ENCODE peak calls at places on chromosome 5, in six cellular contexts. One of them, this sample, is unnamed.

GRCh38 chr5:138725153-138725884 is 27.9 kb upstream of the CTNNA1 start:
- DNase-seq in RPMI8226: peak; percentile 45
- DNase-seq in AG20443: peak; percentile 17
- DNase-seq in naive thymus-derived CD8-positive, alpha-beta T cell: no peak
- DNase-seq in stimulated activated CD4-positive, alpha-beta T cell treated with anti-CD3 and anti-CD28 coated beads, Interleukin-12 subunit alpha, Interleukin-12 subunit beta, amount 100 ng/mL, for 4 hours: no peak
- DNase-seq in HEK293T: peak; percentile 49
- DNase-seq in this sample: no peak

GRCh38 chr5:132815454-132815853 is 2.4 kb downstream of the SOWAHA start:
- DNase-seq in RPMI8226: no peak
- DNase-seq in AG20443: peak; percentile 56
- DNase-seq in naive thymus-derived CD8-positive, alpha-beta T cell: no peak
- DNase-seq in stimulated activated CD4-positive, alpha-beta T cell treated with anti-CD3 and anti-CD28 coated beads, Interleukin-12 subunit alpha, Interleukin-12 subunit beta, amount 100 ng/mL, for 4 hours: no peak
- DNase-seq in HEK293T: no peak
- DNase-seq in this sample: no peak

GRCh38 chr5:154179846-154180710 is 10.5 kb upstream of the GALNT10 start:
- DNase-seq in RPMI8226: peak; percentile 69
- DNase-seq in AG20443: peak; percentile 75
- DNase-seq in naive thymus-derived CD8-positive, alpha-beta T cell: peak; percentile 54
- DNase-seq in stimulated activated CD4-positive, alpha-beta T cell treated with anti-CD3 and anti-CD28 coated beads, Interleukin-12 subunit alpha, Interleukin-12 subunit beta, amount 100 ng/mL, for 4 hours: no peak
- DNase-seq in HEK293T: peak; percentile 71
- DNase-seq in this sample: peak; percentile 9

GRCh38 chr5:55344392-55344992 is 36.7 kb downstream of the MTREX start:
- DNase-seq in RPMI8226: peak; percentile 67
- DNase-seq in AG20443: peak; percentile 57
- DNase-seq in naive thymus-derived CD8-positive, alpha-beta T cell: peak; percentile 58
- DNase-seq in stimulated activated CD4-positive, alpha-beta T cell treated with anti-CD3 and anti-CD28 coated beads, Interleukin-12 subunit alpha, Interleukin-12 subunit beta, amount 100 ng/mL, for 4 hours: peak; percentile 54
- DNase-seq in HEK293T: peak; percentile 34
- DNase-seq in this sample: peak; percentile 38

GRCh38 chr5:119328753-119329602 is 26.8 kb upstream of the TNFAIP8 start:
- DNase-seq in RPMI8226: peak; percentile 88
- DNase-seq in AG20443: peak; percentile 52
- DNase-seq in naive thymus-derived CD8-positive, alpha-beta T cell: peak; percentile 45
- DNase-seq in stimulated activated CD4-positive, alpha-beta T cell treated with anti-CD3 and anti-CD28 coated beads, Interleukin-12 subunit alpha, Interleukin-12 subunit beta, amount 100 ng/mL, for 4 hours: no peak
- DNase-seq in HEK293T: no peak
- DNase-seq in this sample: peak; percentile 48

GRCh38 chr5:172950176-172950965 is 8.9 kb upstream of the RPL26L1 start:
- DNase-seq in RPMI8226: no peak
- DNase-seq in AG20443: no peak
- DNase-seq in naive thymus-derived CD8-positive, alpha-beta T cell: no peak
- DNase-seq in stimulated activated CD4-positive, alpha-beta T cell treated with anti-CD3 and anti-CD28 coated beads, Interleukin-12 subunit alpha, Interleukin-12 subunit beta, amount 100 ng/mL, for 4 hours: no peak
- DNase-seq in HEK293T: no peak
- DNase-seq in this sample: no peak

GRCh38 chr5:3356016-3356415 is 239.6 kb upstream of the IRX1 start:
- DNase-seq in RPMI8226: no peak
- DNase-seq in AG20443: no peak
- DNase-seq in naive thymus-derived CD8-positive, alpha-beta T cell: no peak
- DNase-seq in stimulated activated CD4-positive, alpha-beta T cell treated with anti-CD3 and anti-CD28 coated beads, Interleukin-12 subunit alpha, Interleukin-12 subunit beta, amount 100 ng/mL, for 4 hours: no peak
- DNase-seq in HEK293T: no peak
- DNase-seq in this sample: no peak

GRCh38 chr5:180344393-180344999 is 8.6 kb downstream of the GFPT2 start:
- DNase-seq in RPMI8226: no peak
- DNase-seq in AG20443: no peak
- DNase-seq in naive thymus-derived CD8-positive, alpha-beta T cell: no peak
- DNase-seq in stimulated activated CD4-positive, alpha-beta T cell treated with anti-CD3 and anti-CD28 coated beads, Interleukin-12 subunit alpha, Interleukin-12 subunit beta, amount 100 ng/mL, for 4 hours: no peak
- DNase-seq in HEK293T: no peak
- DNase-seq in this sample: no peak

GRCh38 chr5:69007726-69008368 is 86.0 kb upstream of the SLC30A5 start:
- DNase-seq in RPMI8226: peak; percentile 76
- DNase-seq in AG20443: peak; percentile 65
- DNase-seq in naive thymus-derived CD8-positive, alpha-beta T cell: peak; percentile 70
- DNase-seq in stimulated activated CD4-positive, alpha-beta T cell treated with anti-CD3 and anti-CD28 coated beads, Interleukin-12 subunit alpha, Interleukin-12 subunit beta, amount 100 ng/mL, for 4 hours: peak; percentile 64
- DNase-seq in HEK293T: peak; percentile 70
- DNase-seq in this sample: peak; percentile 47

GRCh38 chr5:6729400-6730310 is 16.4 kb downstream of the TENT4A start:
- DNase-seq in RPMI8226: peak; percentile 91
- DNase-seq in AG20443: no peak
- DNase-seq in naive thymus-derived CD8-positive, alpha-beta T cell: peak; percentile 36
- DNase-seq in stimulated activated CD4-positive, alpha-beta T cell treated with anti-CD3 and anti-CD28 coated beads, Interleukin-12 subunit alpha, Interleukin-12 subunit beta, amount 100 ng/mL, for 4 hours: peak; percentile 13
- DNase-seq in HEK293T: no peak
- DNase-seq in this sample: peak; percentile 34

GRCh38 chr5:39224196-39224754 is 4.9 kb upstream of the FYB1 start:
- DNase-seq in RPMI8226: no peak
- DNase-seq in AG20443: no peak
- DNase-seq in naive thymus-derived CD8-positive, alpha-beta T cell: no peak
- DNase-seq in stimulated activated CD4-positive, alpha-beta T cell treated with anti-CD3 and anti-CD28 coated beads, Interleukin-12 subunit alpha, Interleukin-12 subunit beta, amount 100 ng/mL, for 4 hours: no peak
- DNase-seq in HEK293T: no peak
- DNase-seq in this sample: no peak

GRCh38 chr5:5980601-5981000 is 397.7 kb downstream of the MED10 start:
- DNase-seq in RPMI8226: no peak
- DNase-seq in AG20443: no peak
- DNase-seq in naive thymus-derived CD8-positive, alpha-beta T cell: no peak
- DNase-seq in stimulated activated CD4-positive, alpha-beta T cell treated with anti-CD3 and anti-CD28 coated beads, Interleukin-12 subunit alpha, Interleukin-12 subunit beta, amount 100 ng/mL, for 4 hours: no peak
- DNase-seq in HEK293T: no peak
- DNase-seq in this sample: no peak

GRCh38 chr5:110809006-110809405 is 70.2 kb downstream of the SLC25A46 start:
- DNase-seq in RPMI8226: no peak
- DNase-seq in AG20443: no peak
- DNase-seq in naive thymus-derived CD8-positive, alpha-beta T cell: no peak
- DNase-seq in stimulated activated CD4-positive, alpha-beta T cell treated with anti-CD3 and anti-CD28 coated beads, Interleukin-12 subunit alpha, Interleukin-12 subunit beta, amount 100 ng/mL, for 4 hours: no peak
- DNase-seq in HEK293T: no peak
- DNase-seq in this sample: no peak

GRCh38 chr5:169415351-169415750 is 114.4 kb upstream of the SLIT3 start:
- DNase-seq in RPMI8226: no peak
- DNase-seq in AG20443: peak; percentile 50
- DNase-seq in naive thymus-derived CD8-positive, alpha-beta T cell: no peak
- DNase-seq in stimulated activated CD4-positive, alpha-beta T cell treated with anti-CD3 and anti-CD28 coated beads, Interleukin-12 subunit alpha, Interleukin-12 subunit beta, amount 100 ng/mL, for 4 hours: no peak
- DNase-seq in HEK293T: no peak
- DNase-seq in this sample: no peak

GRCh38 chr5:155050384-155051019 is 36.9 kb downstream of the KIF4B start:
- DNase-seq in RPMI8226: no peak
- DNase-seq in AG20443: no peak
- DNase-seq in naive thymus-derived CD8-positive, alpha-beta T cell: no peak
- DNase-seq in stimulated activated CD4-positive, alpha-beta T cell treated with anti-CD3 and anti-CD28 coated beads, Interleukin-12 subunit alpha, Interleukin-12 subunit beta, amount 100 ng/mL, for 4 hours: no peak
- DNase-seq in HEK293T: no peak
- DNase-seq in this sample: no peak

GRCh38 chr5:88884435-88884877 is 1.5 kb upstream of the MEF2C start:
- DNase-seq in RPMI8226: no peak
- DNase-seq in AG20443: no peak
- DNase-seq in naive thymus-derived CD8-positive, alpha-beta T cell: no peak
- DNase-seq in stimulated activated CD4-positive, alpha-beta T cell treated with anti-CD3 and anti-CD28 coated beads, Interleukin-12 subunit alpha, Interleukin-12 subunit beta, amount 100 ng/mL, for 4 hours: no peak
- DNase-seq in HEK293T: no peak
- DNase-seq in this sample: no peak